ENCODE peak calls at places on chromosomes 6 and 20, in ten cellular contexts. G is anterior cingulate cortex; O is HFFc6; B is foreskin fibroblast; Z is ACHN; X is endothelial cell; D is effector CD4-positive, alpha-beta T cell; J is astrocyte of the cerebellum; C is non-pigmented ciliary epithelial cell; R is HCT116. A is an unnamed sample.

GRCh38 chr6:4931530-4932505 is 72.0 kb downstream of the RPP40 start:
- DNase-seq in G (no peak), O (no peak), B (peak; percentile 32), Z (no peak), X (no peak), D (no peak), J (no peak), C (no peak), R (no peak), A (no peak)

GRCh38 chr6:26044140-26045045 is 42.8 kb upstream of the HFE start:
- DNase-seq in G (no peak), O (peak; percentile 11), B (peak; percentile 57), Z (no peak), X (no peak), D (peak; percentile 24), J (no peak), C (no peak), R (no peak), A (no peak)

GRCh38 chr20:9689041-9689440 is 149.8 kb downstream of the PAK5 start:
- DNase-seq in G (no peak), O (no peak), B (no peak), Z (no peak), X (no peak), D (no peak), J (no peak), C (no peak), R (no peak), A (no peak)

GRCh38 chr20:46423342-46423741 is 16.9 kb upstream of the ELMO2 start:
- DNase-seq in G (no peak), O (no peak), B (no peak), Z (no peak), X (no peak), D (no peak), J (no peak), C (no peak), R (no peak), A (no peak)

GRCh38 chr6:10722820-10723651 is at the start of gene TMEM14C:
- DNase-seq in G (peak; percentile 96), O (peak; percentile 99), B (peak; percentile 100), Z (peak; percentile 95), X (peak; percentile 93), D (peak; percentile 68), J (peak; percentile 94), C (peak; percentile 89), R (peak; percentile 95), A (peak; percentile 91)

GRCh38 chr20:53660947-53661381 is 67.3 kb upstream of the ZNF217 start:
- DNase-seq in G (no peak), O (no peak), B (peak; percentile 63), Z (no peak), X (no peak), D (no peak), J (no peak), C (no peak), R (no peak), A (no peak)

GRCh38 chr6:124872361-124873065 is 89.7 kb upstream of the RNF217 start:
- DNase-seq in G (no peak), O (no peak), B (no peak), Z (no peak), X (no peak), D (no peak), J (no peak), C (no peak), R (no peak), A (no peak)

GRCh38 chr6:48917233-48917632 is 545.8 kb downstream of the MMUT start:
- DNase-seq in G (no peak), O (no peak), B (no peak), Z (no peak), X (no peak), D (no peak), J (no peak), C (no peak), R (no peak), A (no peak)

GRCh38 chr20:380763-381580 is 412 bp downstream of the TRIB3 start:
- DNase-seq in G (no peak), O (peak; percentile 21), B (peak; percentile 93), Z (peak; percentile 72), X (peak; percentile 64), D (peak; percentile 12), J (no peak), C (no peak), R (peak; percentile 76), A (no peak)

GRCh38 chr6:39484276-39484675 is 161.8 kb upstream of the KCNK16 start:
- DNase-seq in G (no peak), O (no peak), B (no peak), Z (no peak), X (no peak), D (no peak), J (no peak), C (no peak), R (no peak), A (no peak)

GRCh38 chr20:61719691-61720347 is 345.9 kb downstream of the TAF4 start:
- DNase-seq in G (no peak), O (no peak), B (no peak), Z (no peak), X (no peak), D (peak; percentile 13), J (no peak), C (no peak), R (no peak), A (no peak)

GRCh38 chr6:24905485-24905884 is 30.3 kb downstream of the RIPOR2 start:
- DNase-seq in G (no peak), O (no peak), B (no peak), Z (no peak), X (no peak), D (no peak), J (no peak), C (no peak), R (no peak), A (no peak)

GRCh38 chr6:9405369-9405768 is 970.0 kb upstream of the SLC35B3 start:
- DNase-seq in G (no peak), O (peak; percentile 83), B (peak; percentile 83), Z (peak; percentile 45), X (no peak), D (no peak), J (peak; percentile 79), C (peak; percentile 46), R (peak; percentile 63), A (peak; percentile 50)

GRCh38 chr6:34223964-34224940 is 12.4 kb upstream of the HMGA1 start:
- DNase-seq in G (peak; percentile 88), O (peak; percentile 87), B (peak; percentile 98), Z (peak; percentile 91), X (peak; percentile 93), D (peak; percentile 90), J (peak; percentile 77), C (peak; percentile 62), R (no peak), A (peak; percentile 75)

GRCh38 chr6:149242883-149243282 is 74.6 kb upstream of the TAB2 start:
- DNase-seq in G (no peak), O (peak; percentile 4), B (peak; percentile 36), Z (no peak), X (no peak), D (no peak), J (no peak), C (no peak), R (no peak), A (no peak)

GRCh38 chr6:89483111-89483720 is 50.3 kb downstream of the ANKRD6 start:
- DNase-seq in G (no peak), O (no peak), B (no peak), Z (no peak), X (no peak), D (no peak), J (no peak), C (no peak), R (no peak), A (no peak)

GRCh38 chr20:50373674-50374286 is 136.4 kb upstream of the PTPN1 start:
- DNase-seq in G (no peak), O (no peak), B (peak; percentile 23), Z (no peak), X (no peak), D (no peak), J (no peak), C (no peak), R (no peak), A (no peak)

GRCh38 chr6:43990627-43991619 is 136.3 kb downstream of the MRPL14 start:
- DNase-seq in G (no peak), O (no peak), B (peak; percentile 84), Z (peak; percentile 66), X (no peak), D (no peak), J (no peak), C (no peak), R (no peak), A (no peak)

GRCh38 chr6:17021539-17021889 is 80.3 kb upstream of the STMND1 start:
- DNase-seq in G (no peak), O (no peak), B (peak; percentile 65), Z (no peak), X (no peak), D (no peak), J (no peak), C (peak; percentile 49), R (no peak), A (no peak)

GRCh38 chr20:24318569-24319352 is 150.7 kb upstream of the SYNDIG1 start:
- DNase-seq in G (no peak), O (no peak), B (no peak), Z (no peak), X (no peak), D (no peak), J (peak; percentile 4), C (no peak), R (no peak), A (no peak)

GRCh38 chr6:88301888-88302768 is 136.0 kb upstream of the CNR1 start:
- DNase-seq in G (no peak), O (no peak), B (peak; percentile 58), Z (no peak), X (no peak), D (no peak), J (no peak), C (no peak), R (no peak), A (no peak)

GRCh38 chr6:48597951-48598350 is 487.0 kb upstream of the PTCHD4 start:
- DNase-seq in G (no peak), O (no peak), B (peak; percentile 2), Z (no peak), X (no peak), D (no peak), J (no peak), C (no peak), R (no peak), A (peak; percentile 86)

GRCh38 chr20:47129306-47129705 is 227.2 kb downstream of the ZMYND8 start:
- DNase-seq in G (no peak), O (no peak), B (no peak), Z (no peak), X (no peak), D (no peak), J (no peak), C (no peak), R (no peak), A (no peak)

GRCh38 chr6:33080127-33081089 is 4.6 kb downstream of the HLA-DPB1 start:
- DNase-seq in G (peak; percentile 28), O (peak; percentile 7), B (peak; percentile 75), Z (peak; percentile 88), X (peak; percentile 55), D (no peak), J (no peak), C (peak; percentile 8), R (no peak), A (no peak)

GRCh38 chr6:70131528-70131927 is 171.4 kb downstream of the COL9A1 start:
- DNase-seq in G (no peak), O (no peak), B (peak; percentile 76), Z (no peak), X (no peak), D (no peak), J (no peak), C (no peak), R (no peak), A (no peak)

GRCh38 chr6:28953039-28953872 is 29.5 kb upstream of the TRIM27 start:
- DNase-seq in G (no peak), O (peak; percentile 69), B (peak; percentile 82), Z (peak; percentile 53), X (peak; percentile 56), D (peak; percentile 34), J (no peak), C (no peak), R (peak; percentile 36), A (no peak)

GRCh38 chr20:11833825-11834224 is 83.9 kb upstream of the BTBD3 start:
- DNase-seq in G (no peak), O (no peak), B (no peak), Z (no peak), X (no peak), D (no peak), J (no peak), C (no peak), R (no peak), A (no peak)

GRCh38 chr6:119479860-119480655 is 130.5 kb upstream of the MAN1A1 start:
- DNase-seq in G (no peak), O (no peak), B (peak; percentile 65), Z (no peak), X (no peak), D (no peak), J (peak; percentile 12), C (peak; percentile 41), R (no peak), A (peak; percentile 76)

A was measured in retinal pigment epithelial cell.